ENCODE peak calls at places on chromosomes 5 and 9, in five cellular contexts. I, H, O, T and P are unnamed samples.

GRCh38 chr5:23139338-23140171 is 286.4 kb upstream of the CDH12 start:
- DNase-seq in I (peak), T (peak), H (no peak), O (peak), P (peak)

GRCh38 chr9:130237071-130237470 is 28.5 kb upstream of the HMCN2 start:
- DNase-seq in O (no peak), I (no peak), H (no peak), T (no peak), P (no peak)

GRCh38 chr9:82168585-82168984 is 180.0 kb downstream of the SPATA31D1 start:
- DNase-seq in O (peak), H (peak), T (peak), I (no peak), P (peak)

GRCh38 chr5:74567351-74567870 is 73.1 kb downstream of the ENC1 start:
- DNase-seq in H (no peak), O (no peak), I (no peak), T (peak), P (no peak)

GRCh38 chr5:167903243-167903642 is 388.2 kb upstream of the WWC1 start:
- DNase-seq in T (no peak), O (no peak), I (no peak), H (no peak), P (no peak)

GRCh38 chr5:94621763-94622162 is 3.3 kb downstream of the SLF1 start:
- DNase-seq in O (peak), H (no peak), T (no peak), I (no peak), P (no peak)

GRCh38 chr5:177507165-177507564 is 2.5 kb downstream of the DOK3 start:
- DNase-seq in T (no peak), H (no peak), I (peak), O (no peak), P (no peak)

GRCh38 chr9:128034821-128035764 is 32.0 kb downstream of the NAIF1 start:
- DNase-seq in H (peak), O (peak), T (peak), I (peak), P (peak)

GRCh38 chr9:127899200-127899943 is at the start of gene ST6GALNAC6:
- DNase-seq in I (peak), T (peak), O (peak), H (peak), P (peak)

DNA sequence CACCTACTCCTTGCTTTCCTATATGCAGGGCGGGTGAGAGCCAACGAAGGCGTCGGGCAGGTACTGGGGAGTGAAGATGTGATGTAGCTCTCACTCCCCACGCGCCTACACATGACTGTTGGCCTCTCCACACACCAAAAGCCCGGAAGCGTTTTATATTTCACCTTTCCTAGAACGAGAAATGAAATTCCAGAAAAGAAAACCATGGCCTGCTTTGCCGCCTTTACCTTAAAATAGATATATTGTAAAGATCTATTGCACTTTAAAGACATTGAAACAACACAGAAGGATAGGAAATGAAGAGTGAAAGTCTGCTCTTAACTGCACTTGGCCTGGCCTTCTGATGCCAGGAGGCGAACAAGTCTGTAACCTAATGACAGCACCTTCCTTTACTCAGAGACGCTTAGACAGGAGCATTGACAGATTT is 6.7 kb downstream of the PRDM6 start:
- DNase-seq in O (peak), T (no peak), I (no peak), H (no peak), P (no peak)
- TF ChIP-seq EZH2 in O (no peak), T (no peak), I (no peak), H (no peak), P (no peak)

GRCh38 chr9:101029300-101030021 is 934 bp downstream of the PLPPR1 start:
- DNase-seq in O (no peak), I (no peak), H (no peak), T (peak), P (no peak)
- TF ChIP-seq EZH2 in O (no peak), I (no peak), H (peak), T (no peak), P (no peak)

GRCh38 chr9:97852001-97852398 is 1.0 kb upstream of the FOXE1 start:
- DNase-seq in T (no peak), O (no peak), I (no peak), H (no peak), P (no peak)

GRCh38 chr9:97852399-97853055 is 499 bp upstream of the FOXE1 start:
- DNase-seq in H (no peak), O (no peak), T (no peak), I (no peak), P (no peak)

GRCh38 chr9:97849980-97850379 is 3.0 kb upstream of the FOXE1 start:
- DNase-seq in I (no peak), T (no peak), O (no peak), H (no peak), P (no peak)

GRCh38 chr9:97850746-97851449 is 2.1 kb upstream of the FOXE1 start:
- DNase-seq in T (no peak), H (no peak), I (no peak), O (no peak), P (no peak)

GRCh38 chr9:97851450-97851883 is 1.6 kb upstream of the FOXE1 start:
- DNase-seq in O (no peak), H (no peak), I (no peak), T (no peak), P (no peak)
- TF ChIP-seq EZH2 in O (peak), H (peak), I (no peak), T (no peak), P (no peak)

GRCh38 chr5:1875481-1875842 is 7.3 kb downstream of the IRX4 start:
- DNase-seq in T (no peak), H (no peak), I (no peak), O (no peak), P (no peak)
- TF ChIP-seq EZH2 in T (peak), H (no peak), I (peak), O (peak), P (no peak)

GRCh38 chr5:1855075-1855474 is 27.6 kb downstream of the IRX4 start:
- DNase-seq in T (no peak), H (no peak), I (no peak), O (no peak), P (no peak)

GRCh38 chr5:1855573-1855972 is 27.2 kb downstream of the IRX4 start:
- DNase-seq in H (no peak), T (no peak), O (no peak), I (no peak), P (no peak)

GRCh38 chr5:1858436-1858835 is 24.3 kb downstream of the IRX4 start:
- DNase-seq in O (no peak), I (no peak), H (no peak), T (no peak), P (no peak)

GRCh38 chr5:1857256-1857600 is 25.5 kb downstream of the IRX4 start:
- DNase-seq in O (no peak), T (no peak), I (no peak), H (no peak), P (no peak)

DNA sequence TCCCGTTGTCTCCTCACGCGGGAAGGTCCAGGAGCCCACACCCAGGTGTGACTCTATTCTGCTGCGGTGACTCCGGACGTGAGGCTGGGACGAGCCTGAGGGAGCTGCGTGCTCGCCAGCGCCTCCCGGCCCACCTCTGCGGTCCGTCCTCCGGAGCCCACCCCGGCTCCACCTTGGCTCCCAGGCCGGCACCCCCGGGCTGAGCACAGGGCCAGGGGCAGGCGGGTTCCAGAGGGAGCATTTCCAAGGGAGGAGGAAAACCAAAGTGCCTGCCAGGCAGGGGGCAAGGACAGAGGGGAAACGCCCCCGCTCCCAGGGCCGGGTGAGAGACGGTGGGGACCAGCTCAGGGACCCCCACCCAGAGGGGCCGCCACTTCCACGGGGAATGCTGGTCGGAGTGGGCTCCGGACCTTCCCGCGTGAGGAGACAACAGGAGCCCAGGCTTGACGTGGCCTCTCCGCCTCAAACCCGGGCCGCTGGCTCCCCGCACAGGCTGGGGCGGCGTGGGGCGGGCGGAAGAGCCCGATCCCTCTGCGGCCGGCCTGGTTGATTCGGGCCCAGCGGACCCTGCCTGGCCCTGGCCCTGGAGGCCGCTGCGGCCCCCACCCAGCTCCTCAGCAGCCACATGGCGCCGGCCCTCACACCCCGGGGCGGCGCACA is 26.0 kb downstream of the IRX4 start:
- DNase-seq in I (no peak), H (no peak), O (no peak), T (no peak), P (no peak)
- TF ChIP-seq EZH2 in I (no peak), H (no peak), O (no peak), T (no peak), P (no peak)

GRCh38 chr9:136189394-136190236 is 15.3 kb downstream of the LHX3 start:
- DNase-seq in O (no peak), T (no peak), H (no peak), I (no peak), P (no peak)
- TF ChIP-seq EZH2 in O (no peak), T (no peak), H (no peak), I (no peak), P (no peak)

GRCh38 chr9:136743639-136744211 is 985 bp upstream of the LCN10 start:
- DNase-seq in O (no peak), T (no peak), H (no peak), I (no peak), P (no peak)

GRCh38 chr9:136746621-136747020 is 1.7 kb downstream of the LCN6 start:
- DNase-seq in I (no peak), T (no peak), O (no peak), H (no peak), P (no peak)

GRCh38 chr9:136745389-136746218 is 2.7 kb downstream of the LCN6 start:
- DNase-seq in O (no peak), H (no peak), I (no peak), T (no peak), P (no peak)

GRCh38 chr9:136742640-136743391 is at the start of gene LCN10:
- DNase-seq in I (no peak), O (no peak), H (no peak), T (peak), P (no peak)

GRCh38 chr9:136744747-136745146 is 2.0 kb upstream of the LCN10 start:
- DNase-seq in I (no peak), O (no peak), T (no peak), H (no peak), P (no peak)
- TF ChIP-seq EZH2 in I (no peak), O (no peak), T (no peak), H (no peak), P (no peak)